ENCODE peak calls at places on chromosome 12, in seven cellular contexts. S, K, E, H, C, Z and I are unnamed samples.
A peak's percentile ranks its signal among the peaks of the same experiment; 100 is the strongest.

GRCh38 chr12:48542300-48542928 is 17.0 kb downstream of the OR8S1 start:
- DNase-seq in S (no peak), H (no peak), E (peak; percentile 38), Z (no peak), C (peak; percentile 75), K (peak; percentile 53), I (peak; percentile 3)

GRCh38 chr12:145369-145960 is 68.5 kb downstream of the SLC6A12 start:
- DNase-seq in Z (no peak), C (no peak), S (no peak), E (no peak), H (no peak), K (no peak), I (peak; percentile 67)

GRCh38 chr12:2813573-2814185 is 1.2 kb downstream of the ITFG2 start:
- DNase-seq in K (peak; percentile 80), Z (no peak), H (peak; percentile 20), S (no peak), E (peak; percentile 85), C (peak; percentile 84), I (no peak)

GRCh38 chr12:49750027-49750977 is 8.9 kb downstream of the TMBIM6 start:
- DNase-seq in S (peak; percentile 45), H (no peak), E (peak; percentile 87), C (peak; percentile 49), K (peak; percentile 76), Z (no peak), I (no peak)

GRCh38 chr12:62581288-62582064 is 114.8 kb downstream of the MON2 start:
- DNase-seq in E (peak; percentile 80), C (peak; percentile 71), H (no peak), S (peak; percentile 23), Z (no peak), K (peak; percentile 78), I (no peak)

GRCh38 chr12:121786441-121786825 is 7.1 kb downstream of the RHOF start:
- DNase-seq in Z (peak; percentile 74), C (no peak), E (peak; percentile 64), H (no peak), K (peak; percentile 81), S (no peak), I (peak; percentile 87)

GRCh38 chr12:75632452-75632851 is 121.0 kb upstream of the KRR1 start:
- DNase-seq in E (peak; percentile 39), K (no peak), C (peak; percentile 58), S (no peak), H (no peak), Z (no peak), I (no peak)

GRCh38 chr12:68959457-68960161 is 26.6 kb upstream of the CPM start:
- DNase-seq in K (no peak), S (no peak), C (no peak), Z (no peak), E (no peak), H (no peak), I (no peak)

GRCh38 chr12:6829532-6830220 is 1.5 kb downstream of the P3H3 start:
- DNase-seq in E (no peak), K (no peak), H (no peak), C (no peak), Z (no peak), S (no peak), I (no peak)

GRCh38 chr12:6465467-6466183 is 4.9 kb downstream of the VAMP1 start:
- DNase-seq in E (peak; percentile 86), H (no peak), S (no peak), C (peak; percentile 92), K (peak; percentile 84), Z (no peak), I (no peak)

GRCh38 chr12:18864900-18865561 is 127.1 kb downstream of the CAPZA3 start:
- DNase-seq in K (peak; percentile 50), E (peak; percentile 62), H (no peak), C (no peak), S (peak; percentile 37), Z (no peak), I (peak; percentile 38)

GRCh38 chr12:41140117-41140516 is 48.0 kb upstream of the PDZRN4 start:
- DNase-seq in K (no peak), E (no peak), C (no peak), Z (no peak), S (no peak), H (no peak), I (no peak)

GRCh38 chr12:632102-632696 is 31.0 kb downstream of the NINJ2 start:
- DNase-seq in E (peak; percentile 98), K (peak; percentile 80), H (no peak), S (peak; percentile 88), C (peak; percentile 76), Z (peak; percentile 52), I (peak; percentile 77)

GRCh38 chr12:2481951-2482350 is 312.8 kb upstream of the FKBP4 start:
- DNase-seq in H (no peak), K (no peak), Z (no peak), C (no peak), E (no peak), S (no peak), I (no peak)

GRCh38 chr12:26566186-26566585 is 266.8 kb downstream of the ITPR2 start:
- DNase-seq in K (no peak), C (no peak), E (no peak), Z (no peak), H (no peak), S (no peak), I (no peak)

GRCh38 chr12:30203981-30204380 is 420.2 kb upstream of the TMTC1 start:
- DNase-seq in E (no peak), Z (no peak), H (no peak), C (no peak), K (no peak), S (no peak), I (no peak)

GRCh38 chr12:30202521-30203259 is 418.9 kb upstream of the TMTC1 start:
- DNase-seq in Z (no peak), C (no peak), S (no peak), K (no peak), H (no peak), E (no peak), I (no peak)

GRCh38 chr12:30200864-30201263 is 417.1 kb upstream of the TMTC1 start:
- DNase-seq in S (no peak), K (peak; percentile 30), H (no peak), E (no peak), Z (no peak), C (peak; percentile 48), I (no peak)

GRCh38 chr12:30197392-30198047 is 413.8 kb upstream of the TMTC1 start:
- DNase-seq in E (peak; percentile 31), K (peak; percentile 52), Z (no peak), C (no peak), S (no peak), H (no peak), I (no peak)

DNA sequence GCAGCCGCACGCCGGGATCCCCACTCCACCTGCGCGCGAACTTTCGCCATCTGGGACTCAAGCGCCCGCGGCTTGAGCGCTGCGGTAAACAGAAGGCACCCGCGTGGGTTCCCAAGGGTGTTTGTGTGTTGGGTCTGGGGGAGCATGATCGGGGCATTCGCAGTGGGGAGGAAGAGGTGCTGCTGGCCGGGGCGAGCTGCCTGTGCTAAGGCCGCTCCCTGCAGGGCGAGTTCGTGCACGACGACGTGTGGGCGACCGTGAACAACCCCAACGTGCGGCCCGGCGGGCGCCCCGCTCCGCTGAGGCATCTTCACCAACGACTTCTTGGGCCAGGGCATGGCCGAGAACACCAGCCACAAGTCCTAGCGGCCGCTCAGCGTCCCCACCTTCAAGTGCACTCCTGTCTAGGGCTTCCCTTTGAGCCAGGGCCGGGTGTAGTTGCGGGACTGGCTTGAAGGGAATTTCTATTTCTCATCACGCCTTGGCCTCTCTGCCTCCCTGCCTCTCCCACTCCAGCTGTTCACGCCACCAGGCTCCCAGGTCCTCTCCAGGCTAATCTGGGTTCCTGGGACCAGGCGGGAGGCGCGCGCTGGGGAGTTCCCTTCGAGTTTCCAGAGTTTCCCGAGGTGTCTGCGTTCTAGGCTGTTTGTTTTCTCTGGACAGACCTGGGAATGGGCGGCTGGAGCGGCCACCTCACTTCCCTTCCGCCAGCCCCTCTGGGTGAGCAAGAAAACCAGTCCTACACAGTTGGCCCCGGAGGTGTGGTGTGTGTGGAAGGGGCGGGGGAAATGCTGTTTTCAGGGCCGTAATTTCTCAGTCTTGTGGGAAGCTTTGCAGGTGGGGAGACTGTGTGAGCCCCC is 417.8 kb upstream of the TMTC1 start:
- DNase-seq in K (peak; percentile 38), E (peak; percentile 5), C (peak; percentile 43), Z (no peak), S (no peak), H (no peak), I (no peak)
- TF ChIP-seq CTCF in K (peak; percentile 20), E (peak; percentile 32), C (no peak), Z (no peak), S (no peak), H (no peak), I (no peak)

GRCh38 chr12:39427360-39427808 is 15.5 kb downstream of the KIF21A start:
- DNase-seq in K (no peak), S (no peak), C (no peak), Z (no peak), E (no peak), H (no peak), I (no peak)

GRCh38 chr12:39435531-39435930 is 7.4 kb downstream of the KIF21A start:
- DNase-seq in S (no peak), E (no peak), C (no peak), K (no peak), Z (no peak), H (no peak), I (no peak)

GRCh38 chr12:39429809-39430208 is 13.1 kb downstream of the KIF21A start:
- DNase-seq in K (no peak), C (no peak), H (no peak), S (no peak), E (no peak), Z (no peak), I (no peak)

GRCh38 chr12:39431797-39432196 is 11.1 kb downstream of the KIF21A start:
- DNase-seq in C (no peak), Z (no peak), S (no peak), H (no peak), E (no peak), K (no peak), I (no peak)

GRCh38 chr12:39431002-39431796 is 11.7 kb downstream of the KIF21A start:
- DNase-seq in H (no peak), E (no peak), S (no peak), C (no peak), Z (no peak), K (no peak), I (no peak)
- TF ChIP-seq CTCF in H (no peak), E (no peak), S (no peak), C (no peak), Z (no peak), K (no peak), I (no peak)

GRCh38 chr12:15751741-15752140 is 37.4 kb downstream of the EPS8 start:
- DNase-seq in K (peak; percentile 53), S (no peak), Z (no peak), H (no peak), E (no peak), C (no peak), I (no peak)
- TF ChIP-seq CTCF in K (no peak), S (no peak), Z (no peak), H (no peak), E (no peak), C (no peak), I (no peak)

DNA sequence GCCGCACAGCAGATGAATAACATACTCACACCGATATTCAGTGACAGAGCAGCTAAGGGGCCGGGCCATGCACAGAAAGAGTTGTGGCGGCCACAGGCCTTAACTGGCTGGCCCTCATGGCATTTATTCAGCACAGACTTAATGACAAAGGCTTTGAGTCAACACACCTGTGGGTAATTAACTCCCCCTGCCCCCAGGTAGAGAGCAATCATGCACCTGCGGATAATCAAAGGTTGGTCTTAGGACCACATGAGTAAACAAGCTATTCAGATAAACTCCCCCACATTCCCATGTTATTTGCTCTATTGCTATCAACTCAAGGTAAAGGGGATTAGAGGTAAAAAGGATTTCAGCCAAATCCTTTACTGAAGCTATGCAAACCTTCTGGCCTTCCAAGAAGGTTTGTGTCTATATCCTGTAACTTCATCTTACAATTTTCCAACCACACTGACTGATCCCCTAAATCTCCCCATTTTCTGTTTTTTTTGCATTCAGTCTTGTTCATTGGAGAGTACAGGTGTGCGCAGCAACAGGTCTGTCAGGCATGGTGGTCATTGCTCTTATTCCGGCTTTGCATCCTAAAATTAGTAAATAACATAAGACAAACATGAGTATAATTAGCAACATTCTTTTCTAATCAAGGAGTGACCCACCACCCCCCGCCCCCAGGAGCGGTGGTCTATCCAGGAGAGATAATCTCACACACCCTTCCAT is 16.9 kb upstream of the BLTP3B start:
- DNase-seq in E (no peak), K (no peak), S (no peak), Z (no peak), H (no peak), C (no peak), I (no peak)
- TF ChIP-seq CTCF in E (no peak), K (no peak), S (no peak), Z (no peak), H (no peak), C (no peak), I (no peak)